ENCODE peak calls at places on chromosomes 12 and 14, in five cellular contexts. S is A549, H is K562, P is HepG2, V is GM12878. F is an unnamed sample. For H3K4me1, the result is how much of the 10 kb centered on the place peaks cover.

GRCh38 chr14:50717826-50718225 is 49.7 kb upstream of the SAV1 start:
- DNase-seq in H (no peak), S (no peak), P (no peak), V (no peak), F (no peak)

GRCh38 chr12:110501378-110501721 is 561 bp downstream of the VPS29 start:
- DNase-seq in H (no peak), P (peak), V (no peak), S (peak), F (peak)

GRCh38 chr12:57479376-57480115 is at the start of gene ARHGAP9:
- DNase-seq in H (no peak), P (no peak), S (no peak), V (peak), F (no peak)

GRCh38 chr12:111503116-111503515 is 96.0 kb downstream of the ATXN2 start:
- DNase-seq in P (no peak), V (no peak), S (no peak), H (no peak), F (no peak)

GRCh38 chr12:8948711-8949524 is 527 bp downstream of the M6PR start:
- DNase-seq in S (peak), V (no peak), H (peak), P (peak), F (peak)

GRCh38 chr12:13124661-13125505 is 21.4 kb upstream of the GSG1 start:
- DNase-seq in H (no peak), S (no peak), V (no peak), P (no peak), F (peak)

GRCh38 chr14:24418492-24418873 is 11.0 kb downstream of the CBLN3 start:
- DNase-seq in H (no peak), V (no peak), P (no peak), S (no peak), F (peak)

GRCh38 chr12:27780612-27781408 is 774 bp upstream of the MANSC4 start:
- DNase-seq in P (peak), H (peak), V (no peak), S (peak), F (peak)

GRCh38 chr12:113075137-113075683 is 18.7 kb downstream of the DTX1 start:
- DNase-seq in V (peak), H (no peak), P (no peak), S (no peak), F (no peak)

GRCh38 chr12:109926488-109927210 is 26.6 kb downstream of the TCHP start:
- DNase-seq in S (no peak), P (no peak), H (no peak), V (no peak), F (no peak)

GRCh38 chr14:103699901-103700752 is 15.1 kb downstream of the XRCC3 start:
- DNase-seq in S (no peak), P (no peak), H (no peak), V (no peak), F (no peak)

GRCh38 chr14:104980601-104981531 is 2.7 kb upstream of the AHNAK2 start:
- DNase-seq in S (no peak), H (no peak), P (no peak), V (no peak), F (no peak)

GRCh38 chr14:22668417-22668816 is 24.3 kb upstream of the OR6J1 start:
- DNase-seq in P (no peak), H (no peak), S (no peak), V (no peak), F (no peak)

GRCh38 chr14:105918496-105919262 is 392.3 kb downstream of the TMEM121 start:
- DNase-seq in P (no peak), V (no peak), S (no peak), H (peak), F (no peak)

GRCh38 chr12:27142102-27142721 is 59.8 kb upstream of the C12orf71 start:
- DNase-seq in H (peak), P (peak), V (no peak), S (peak), F (peak)

GRCh38 chr12:31518680-31519227 is 72.2 kb downstream of the DENND5B start:
- DNase-seq in S (peak), V (no peak), P (peak), H (no peak), F (peak)

GRCh38 chr14:41718477-41719166 is 111.9 kb downstream of the LRFN5 start:
- DNase-seq in H (no peak), V (no peak), P (no peak), S (no peak), F (no peak)

GRCh38 chr14:102264355-102264754 is 40.6 kb downstream of the MOK start:
- DNase-seq in V (no peak), P (no peak), H (no peak), S (no peak), F (no peak)

GRCh38 chr12:76317976-76318375 is 30.2 kb downstream of the BBS10 start:
- DNase-seq in S (no peak), P (no peak), V (no peak), H (no peak), F (no peak)

GRCh38 chr12:100243137-100243536 is 23.7 kb downstream of the DEPDC4 start:
- DNase-seq in S (no peak), H (no peak), P (no peak), V (no peak), F (no peak)

GRCh38 chr14:51004352-51004800 is 60.1 kb upstream of the PYGL start:
- DNase-seq in P (no peak), S (peak), V (no peak), H (no peak), F (no peak)

GRCh38 chr12:3892631-3893030 is 19.4 kb upstream of the PARP11 start:
- DNase-seq in H (no peak), P (no peak), V (no peak), S (no peak), F (no peak)

DNA sequence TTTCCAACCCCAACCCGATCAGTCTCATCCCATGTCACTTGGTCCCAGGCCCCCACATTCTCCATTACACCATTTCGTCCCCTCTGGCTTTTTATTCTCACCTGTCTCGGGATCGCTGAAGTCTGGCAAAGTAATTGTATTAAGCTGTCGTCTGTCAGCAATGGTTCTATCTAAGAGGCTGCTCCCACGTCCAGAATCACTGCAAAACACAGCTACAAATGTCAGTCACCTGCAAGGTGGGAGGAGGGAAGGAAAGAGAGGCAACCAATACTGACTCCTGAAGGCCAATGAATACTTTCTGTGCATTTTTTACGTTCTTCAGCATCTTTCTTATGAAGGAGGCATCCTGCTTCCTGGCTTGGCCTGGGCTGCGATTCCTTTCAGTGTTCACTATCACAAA is 205.6 kb downstream of the TTC7B start:
- DNase-seq in V (no peak), P (no peak), H (no peak), S (no peak), F (no peak)
- H3K4me1 ChIP-seq in V (under half), P (under half), H (under half), S (under half), F (under half)

GRCh38 chr14:75175677-75176141 is 703 bp downstream of the TMED10 start:
- DNase-seq in P (no peak), S (peak), V (no peak), H (no peak), F (peak)
- TF ChIP-seq MYC in P (no peak), S (no peak), V (no peak), H (no peak), F (no peak)

DNA sequence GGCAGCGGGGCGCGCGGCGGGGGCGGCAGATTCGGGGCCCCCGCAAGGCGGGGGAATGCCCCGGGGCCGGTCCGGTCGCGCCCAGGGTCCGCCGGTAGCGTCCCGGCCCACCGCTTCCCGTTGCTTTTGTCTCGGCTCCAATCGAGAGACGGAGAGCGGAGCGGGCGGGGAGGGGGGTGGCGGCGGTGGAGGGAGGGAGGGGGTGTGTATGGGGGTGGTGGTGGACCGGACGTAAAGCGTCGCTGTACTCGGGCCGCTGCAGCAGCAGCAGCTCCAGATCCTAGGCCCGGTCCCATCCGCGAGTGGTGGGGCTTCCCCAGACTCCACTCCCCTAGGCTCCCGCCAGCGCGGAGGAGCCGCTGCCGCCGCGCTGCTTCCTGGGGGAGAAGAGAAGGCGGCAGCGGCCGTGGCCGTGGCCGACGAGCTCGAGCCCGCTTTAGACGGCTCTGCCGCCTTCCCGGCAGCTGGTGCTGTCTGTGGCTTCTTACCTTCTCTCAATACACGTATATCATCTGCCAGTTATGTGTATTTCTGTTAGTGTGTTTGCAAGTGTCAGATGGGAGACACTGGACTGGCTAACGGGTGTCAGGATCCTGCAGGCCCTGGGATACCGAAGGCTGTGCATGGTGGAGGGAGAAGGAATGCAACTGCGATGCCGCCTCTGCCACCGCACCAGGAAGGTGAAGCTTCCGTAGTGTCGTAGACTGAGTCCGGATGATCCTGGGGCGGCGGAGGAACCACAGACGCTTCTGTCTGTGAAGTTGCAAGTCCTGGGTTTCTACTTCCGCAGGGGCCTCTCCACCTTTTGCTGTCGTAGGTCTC is 488 bp downstream of the CNOT2 start:
- DNase-seq in H (peak), S (peak), V (no peak), P (peak), F (peak)
- H3K4me1 ChIP-seq in H (under half), S (under half), V (under half), P (half or more), F (half or more)

DNA sequence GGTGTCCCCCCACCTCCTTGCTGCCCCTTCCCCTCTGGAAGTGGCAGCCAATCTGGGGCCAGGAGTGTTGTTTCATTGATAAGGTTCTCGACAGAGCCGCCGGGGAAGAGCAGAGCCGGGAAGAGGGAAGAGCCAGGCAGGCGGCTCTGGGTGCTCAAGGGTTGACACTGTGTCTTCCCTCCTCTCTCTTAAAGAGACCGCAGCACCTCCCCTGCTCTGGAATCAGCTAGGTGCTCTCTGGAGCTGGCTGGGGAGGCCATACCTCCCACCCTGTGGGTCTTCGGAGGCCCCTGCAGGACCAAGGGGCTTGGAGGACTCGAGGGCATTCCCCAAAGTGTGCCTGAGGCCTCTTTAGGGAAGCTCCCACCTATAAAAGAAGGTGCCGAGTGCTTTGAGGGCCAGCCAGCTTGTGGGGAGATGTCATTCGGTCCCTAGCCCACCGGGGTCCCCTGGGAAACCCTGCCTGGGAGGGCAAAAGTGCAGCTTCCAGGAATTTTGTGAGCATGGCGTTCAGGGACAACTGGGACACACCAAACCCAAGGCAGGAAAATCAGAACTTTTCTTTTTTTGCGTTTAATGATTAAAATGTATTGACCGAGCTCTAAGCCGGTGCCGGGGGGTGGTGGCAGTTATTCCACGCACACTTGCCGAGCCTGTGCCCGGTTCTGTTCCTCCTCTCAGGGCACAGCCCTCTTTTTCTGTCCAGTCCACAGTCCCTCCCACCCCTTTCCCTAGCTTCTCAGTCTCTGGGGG is 2.9 kb downstream of the SETD1B start:
- DNase-seq in V (no peak), S (no peak), P (no peak), H (peak), F (no peak)
- TF ChIP-seq MYC in V (no peak), S (no peak), P (no peak), H (no peak), F (no peak)